ENCODE peak calls at places on chromosome 6, in four cellular contexts. One of them, this sample, is unnamed.

GRCh38 chr6:85551264-85551663 is 42.4 kb downstream of the SNX14 start:
- DNase-seq in transverse colon: no peak
- DNase-seq in K562: peak
- DNase-seq in prostate gland: no peak
- DNase-seq in this sample: no peak

GRCh38 chr6:111423960-111424846 is 58.8 kb downstream of the REV3L start:
- DNase-seq in prostate gland: peak
- DNase-seq in transverse colon: peak
- DNase-seq in K562: peak
- DNase-seq in this sample: peak

GRCh38 chr6:119467478-119468081 is 118.0 kb upstream of the MAN1A1 start:
- DNase-seq in transverse colon: no peak
- DNase-seq in K562: no peak
- DNase-seq in prostate gland: no peak
- DNase-seq in this sample: no peak

GRCh38 chr6:1016329-1017302 is 295.3 kb upstream of the FOXQ1 start:
- DNase-seq in transverse colon: no peak
- DNase-seq in K562: no peak
- DNase-seq in prostate gland: no peak
- DNase-seq in this sample: peak

GRCh38 chr6:156102129-156102528 is 646.5 kb upstream of the NOX3 start:
- DNase-seq in prostate gland: no peak
- DNase-seq in K562: no peak
- DNase-seq in transverse colon: peak
- DNase-seq in this sample: no peak

GRCh38 chr6:110878751-110879539 is 4.4 kb downstream of the AMD1 start:
- DNase-seq in K562: peak
- DNase-seq in prostate gland: peak
- DNase-seq in transverse colon: peak
- DNase-seq in this sample: no peak

GRCh38 chr6:152127429-152128165 is 320.1 kb downstream of the ESR1 start:
- DNase-seq in prostate gland: no peak
- DNase-seq in K562: no peak
- DNase-seq in transverse colon: no peak
- DNase-seq in this sample: no peak

GRCh38 chr6:163565140-163565539 is 150.6 kb downstream of the QKI start:
- DNase-seq in transverse colon: no peak
- DNase-seq in prostate gland: no peak
- DNase-seq in K562: no peak
- DNase-seq in this sample: no peak

GRCh38 chr6:15086273-15087158 is 159.4 kb upstream of the JARID2 start:
- DNase-seq in prostate gland: no peak
- DNase-seq in K562: peak
- DNase-seq in transverse colon: peak
- DNase-seq in this sample: no peak

GRCh38 chr6:11473008-11473740 is 64.4 kb upstream of the TMEM170B start:
- DNase-seq in K562: no peak
- DNase-seq in prostate gland: no peak
- DNase-seq in transverse colon: no peak
- DNase-seq in this sample: no peak

GRCh38 chr6:31710490-31711219 is 4.0 kb downstream of the LY6G6F start:
- DNase-seq in K562: no peak
- DNase-seq in transverse colon: no peak
- DNase-seq in prostate gland: no peak
- DNase-seq in this sample: no peak

GRCh38 chr6:109117346-109118035 is 22.2 kb downstream of the CEP57L1 start:
- DNase-seq in K562: no peak
- DNase-seq in prostate gland: no peak
- DNase-seq in transverse colon: peak
- DNase-seq in this sample: no peak

GRCh38 chr6:121413831-121414368 is 21.5 kb upstream of the GJA1 start:
- DNase-seq in prostate gland: no peak
- DNase-seq in transverse colon: no peak
- DNase-seq in K562: no peak
- DNase-seq in this sample: no peak

GRCh38 chr6:31474871-31475286 is 23.1 kb upstream of the MICB start:
- DNase-seq in prostate gland: no peak
- DNase-seq in K562: peak
- DNase-seq in transverse colon: no peak
- DNase-seq in this sample: no peak

GRCh38 chr6:130322673-130323268 is 43.0 kb upstream of the TMEM200A start:
- DNase-seq in transverse colon: peak
- DNase-seq in prostate gland: peak
- DNase-seq in K562: peak
- DNase-seq in this sample: peak

GRCh38 chr6:101832371-101832770 is 438.9 kb downstream of the GRIK2 start:
- DNase-seq in prostate gland: no peak
- DNase-seq in transverse colon: no peak
- DNase-seq in K562: no peak
- DNase-seq in this sample: no peak

GRCh38 chr6:47630587-47630986 is 67.8 kb upstream of the ADGRF4 start:
- DNase-seq in prostate gland: no peak
- DNase-seq in K562: no peak
- DNase-seq in transverse colon: no peak
- DNase-seq in this sample: no peak

GRCh38 chr6:159789377-159790148 is at the start of gene TCP1:
- DNase-seq in K562: peak
- DNase-seq in transverse colon: peak
- DNase-seq in prostate gland: peak
- DNase-seq in this sample: peak

GRCh38 chr6:44789061-44789460 is 401.6 kb downstream of the CDC5L start:
- DNase-seq in transverse colon: no peak
- DNase-seq in prostate gland: no peak
- DNase-seq in K562: no peak
- DNase-seq in this sample: no peak

GRCh38 chr6:49087372-49087771 is 375.7 kb downstream of the MMUT start:
- DNase-seq in transverse colon: no peak
- DNase-seq in prostate gland: no peak
- DNase-seq in K562: no peak
- DNase-seq in this sample: no peak

GRCh38 chr6:150684715-150685459 is 85.2 kb downstream of the PLEKHG1 start:
- DNase-seq in prostate gland: no peak
- DNase-seq in K562: no peak
- DNase-seq in transverse colon: peak
- DNase-seq in this sample: no peak

GRCh38 chr6:107634147-107635057 is 144.5 kb downstream of the SOBP start:
- DNase-seq in prostate gland: no peak
- DNase-seq in K562: no peak
- DNase-seq in transverse colon: no peak
- DNase-seq in this sample: no peak

GRCh38 chr6:11479296-11479695 is 58.3 kb upstream of the TMEM170B start:
- DNase-seq in prostate gland: no peak
- DNase-seq in K562: no peak
- DNase-seq in transverse colon: no peak
- DNase-seq in this sample: no peak

GRCh38 chr6:134795696-134796095 is 154.2 kb downstream of the ALDH8A1 start:
- DNase-seq in prostate gland: no peak
- DNase-seq in transverse colon: no peak
- DNase-seq in K562: no peak
- DNase-seq in this sample: no peak

GRCh38 chr6:119351005-119351394 is 1.4 kb upstream of the MAN1A1 start:
- DNase-seq in transverse colon: no peak
- DNase-seq in K562: peak
- DNase-seq in prostate gland: no peak
- DNase-seq in this sample: no peak

GRCh38 chr6:129370268-129370916 is 339.6 kb downstream of the ARHGAP18 start:
- DNase-seq in K562: peak
- DNase-seq in prostate gland: peak
- DNase-seq in transverse colon: peak
- DNase-seq in this sample: peak

GRCh38 chr6:105272783-105273182 is 93.0 kb upstream of the POPDC3 start:
- DNase-seq in prostate gland: no peak
- DNase-seq in K562: peak
- DNase-seq in transverse colon: no peak
- DNase-seq in this sample: peak

GRCh38 chr6:21157186-21157929 is 436.2 kb upstream of the SOX4 start:
- DNase-seq in transverse colon: no peak
- DNase-seq in K562: no peak
- DNase-seq in prostate gland: no peak
- DNase-seq in this sample: no peak

GRCh38 chr6:40312213-40313015 is 274.8 kb downstream of the LRFN2 start:
- DNase-seq in prostate gland: no peak
- DNase-seq in transverse colon: no peak
- DNase-seq in K562: no peak
- DNase-seq in this sample: no peak

GRCh38 chr6:25333471-25333870 is 54.3 kb downstream of the CARMIL1 start:
- DNase-seq in prostate gland: no peak
- DNase-seq in transverse colon: no peak
- DNase-seq in K562: no peak
- DNase-seq in this sample: no peak

GRCh38 chr6:25337431-25337830 is 58.3 kb downstream of the CARMIL1 start:
- DNase-seq in prostate gland: no peak
- DNase-seq in transverse colon: no peak
- DNase-seq in K562: no peak
- DNase-seq in this sample: no peak

GRCh38 chr6:25340421-25340820 is 61.2 kb downstream of the CARMIL1 start:
- DNase-seq in K562: no peak
- DNase-seq in prostate gland: no peak
- DNase-seq in transverse colon: no peak
- DNase-seq in this sample: no peak

GRCh38 chr6:25334793-25335192 is 55.6 kb downstream of the CARMIL1 start:
- DNase-seq in K562: no peak
- DNase-seq in transverse colon: no peak
- DNase-seq in prostate gland: no peak
- DNase-seq in this sample: no peak

GRCh38 chr6:25337004-25337403 is 57.8 kb downstream of the CARMIL1 start:
- DNase-seq in K562: no peak
- DNase-seq in prostate gland: no peak
- DNase-seq in transverse colon: no peak
- DNase-seq in this sample: no peak
- TF ChIP-seq POLR2A in K562: no peak
- TF ChIP-seq POLR2A in prostate gland: no peak
- TF ChIP-seq POLR2A in transverse colon: no peak
- TF ChIP-seq POLR2A in this sample: no peak

GRCh38 chr6:28893172-28893799 is 30.5 kb downstream of the TRIM27 start:
- DNase-seq in prostate gland: no peak
- DNase-seq in K562: no peak
- DNase-seq in transverse colon: no peak
- DNase-seq in this sample: no peak

GRCh38 chr6:28896505-28897392 is 27.0 kb downstream of the TRIM27 start:
- DNase-seq in prostate gland: peak
- DNase-seq in K562: peak
- DNase-seq in transverse colon: peak
- DNase-seq in this sample: peak

GRCh38 chr6:28898710-28898965 is 25.1 kb downstream of the TRIM27 start:
- DNase-seq in prostate gland: no peak
- DNase-seq in K562: no peak
- DNase-seq in transverse colon: no peak
- DNase-seq in this sample: no peak

GRCh38 chr6:28892525-28892924 is 31.3 kb downstream of the TRIM27 start:
- DNase-seq in prostate gland: no peak
- DNase-seq in K562: no peak
- DNase-seq in transverse colon: no peak
- DNase-seq in this sample: no peak

DNA sequence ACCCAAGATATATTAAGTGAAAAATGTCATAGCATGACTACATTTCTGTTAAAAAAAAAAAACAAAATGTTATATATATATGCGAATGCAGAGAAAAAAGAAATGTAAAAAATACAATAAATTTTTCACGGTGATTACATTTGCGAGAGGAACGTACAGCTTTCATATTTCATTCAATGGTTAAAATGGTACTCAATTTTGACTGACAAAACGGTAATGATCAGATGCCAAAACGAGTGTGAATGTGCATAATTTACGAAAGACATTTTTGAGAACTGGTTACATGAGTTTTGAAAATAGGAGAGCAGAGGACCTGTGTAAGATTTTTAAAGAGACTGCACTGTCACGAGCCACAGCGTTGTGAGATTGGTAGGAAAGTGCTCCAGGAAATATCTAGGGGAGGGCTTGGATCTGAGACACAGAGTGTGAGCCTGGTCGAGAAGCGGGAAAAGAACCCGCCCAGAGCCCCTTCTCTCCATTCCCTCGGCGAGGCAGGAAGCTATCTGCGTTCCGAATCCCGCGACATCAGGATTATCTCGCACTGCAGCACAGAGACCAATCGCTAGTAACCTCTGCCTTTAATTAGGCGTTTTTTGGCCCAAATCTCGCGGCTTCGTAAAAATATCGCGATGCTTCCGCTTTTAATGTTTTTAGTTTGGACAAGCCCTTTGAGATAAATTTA is 28.5 kb downstream of the TRIM27 start:
- DNase-seq in K562: peak
- DNase-seq in prostate gland: peak
- DNase-seq in transverse colon: peak
- DNase-seq in this sample: peak
- TF ChIP-seq POLR2A in K562: peak
- TF ChIP-seq POLR2A in prostate gland: peak
- TF ChIP-seq POLR2A in transverse colon: peak
- TF ChIP-seq POLR2A in this sample: peak

GRCh38 chr6:145547596-145548325 is 187.6 kb downstream of the EPM2A start:
- DNase-seq in prostate gland: no peak
- DNase-seq in transverse colon: no peak
- DNase-seq in K562: no peak
- DNase-seq in this sample: no peak
- TF ChIP-seq POLR2A in prostate gland: no peak
- TF ChIP-seq POLR2A in transverse colon: no peak
- TF ChIP-seq POLR2A in K562: no peak
- TF ChIP-seq POLR2A in this sample: no peak

GRCh38 chr6:3750324-3751018 is 1.0 kb downstream of the PXDC1 start:
- DNase-seq in prostate gland: peak
- DNase-seq in transverse colon: peak
- DNase-seq in K562: peak
- DNase-seq in this sample: peak
- TF ChIP-seq POLR2A in prostate gland: peak
- TF ChIP-seq POLR2A in transverse colon: peak
- TF ChIP-seq POLR2A in K562: no peak
- TF ChIP-seq POLR2A in this sample: peak

GRCh38 chr6:169223006-169223405 is 30.6 kb downstream of the THBS2 start:
- DNase-seq in K562: no peak
- DNase-seq in prostate gland: no peak
- DNase-seq in transverse colon: no peak
- DNase-seq in this sample: no peak

GRCh38 chr6:169220068-169220964 is 33.3 kb downstream of the THBS2 start:
- DNase-seq in K562: no peak
- DNase-seq in prostate gland: no peak
- DNase-seq in transverse colon: no peak
- DNase-seq in this sample: no peak

GRCh38 chr6:169224185-169224695 is 29.4 kb downstream of the THBS2 start:
- DNase-seq in prostate gland: no peak
- DNase-seq in K562: peak
- DNase-seq in transverse colon: no peak
- DNase-seq in this sample: no peak

GRCh38 chr6:169221264-169221663 is 32.4 kb downstream of the THBS2 start:
- DNase-seq in K562: no peak
- DNase-seq in transverse colon: no peak
- DNase-seq in prostate gland: no peak
- DNase-seq in this sample: no peak

GRCh38 chr6:169222126-169222525 is 31.5 kb downstream of the THBS2 start:
- DNase-seq in prostate gland: no peak
- DNase-seq in K562: no peak
- DNase-seq in transverse colon: no peak
- DNase-seq in this sample: no peak
- TF ChIP-seq POLR2A in prostate gland: no peak
- TF ChIP-seq POLR2A in K562: no peak
- TF ChIP-seq POLR2A in transverse colon: no peak
- TF ChIP-seq POLR2A in this sample: no peak

GRCh38 chr6:82045965-82046756 is 201.4 kb downstream of the IBTK start:
- DNase-seq in transverse colon: no peak
- DNase-seq in K562: no peak
- DNase-seq in prostate gland: no peak
- DNase-seq in this sample: no peak

GRCh38 chr6:82040405-82041221 is 206.9 kb downstream of the IBTK start:
- DNase-seq in prostate gland: peak
- DNase-seq in K562: peak
- DNase-seq in transverse colon: no peak
- DNase-seq in this sample: peak
- TF ChIP-seq POLR2A in prostate gland: no peak
- TF ChIP-seq POLR2A in K562: no peak
- TF ChIP-seq POLR2A in transverse colon: no peak
- TF ChIP-seq POLR2A in this sample: no peak

This sample was measured in body of pancreas.